ENCODE peak calls at places on chromosome 3, in six cellular contexts. F, U, S, G, I and M are unnamed samples.

GRCh38 chr3:125479091-125479490 is 40.9 kb downstream of the SNX4 start:
- DNase-seq in F (no peak), U (no peak), S (no peak), G (no peak), I (no peak), M (no peak)

GRCh38 chr3:42262525-42262924 is 3.5 kb downstream of the CCK start:
- DNase-seq in F (no peak), U (peak; percentile 14), S (no peak), G (peak; percentile 35), I (no peak), M (no peak)

GRCh38 chr3:11764931-11765363 is 81.7 kb downstream of the TAMM41 start:
- DNase-seq in F (no peak), U (peak; percentile 37), S (no peak), G (peak; percentile 37), I (no peak), M (no peak)

GRCh38 chr3:78570482-78570881 is 1197.3 kb downstream of the ROBO1 start:
- DNase-seq in F (no peak), U (no peak), S (no peak), G (no peak), I (no peak), M (no peak)

GRCh38 chr3:72892081-72892763 is 4.4 kb downstream of the GXYLT2 start:
- DNase-seq in F (peak; percentile 61), U (peak; percentile 83), S (no peak), G (no peak), I (no peak), M (no peak)

GRCh38 chr3:130992344-130992743 is 34.3 kb downstream of the ASTE1 start:
- DNase-seq in F (no peak), U (no peak), S (no peak), G (no peak), I (no peak), M (no peak)

GRCh38 chr3:192514754-192515660 is 212.3 kb downstream of the FGF12 start:
- DNase-seq in F (no peak), U (no peak), S (peak; percentile 68), G (no peak), I (no peak), M (no peak)

GRCh38 chr3:73353661-73354217 is 271.0 kb downstream of the PDZRN3 start:
- DNase-seq in F (no peak), U (no peak), S (no peak), G (no peak), I (no peak), M (no peak)

GRCh38 chr3:71162221-71162620 is 421.3 kb downstream of the FOXP1 start:
- DNase-seq in F (no peak), U (no peak), S (no peak), G (no peak), I (no peak), M (no peak)

GRCh38 chr3:126419151-126419703 is 24.5 kb downstream of the CFAP100 start:
- DNase-seq in F (no peak), U (no peak), S (no peak), G (no peak), I (no peak), M (no peak)

GRCh38 chr3:160278210-160278609 is 53.0 kb downstream of the C3orf80 start:
- DNase-seq in F (no peak), U (no peak), S (no peak), G (no peak), I (no peak), M (no peak)

GRCh38 chr3:160784853-160785252 is 28.8 kb downstream of the PPM1L start:
- DNase-seq in F (no peak), U (no peak), S (no peak), G (no peak), I (no peak), M (no peak)

GRCh38 chr3:64215084-64215483 is 10.2 kb downstream of the PRICKLE2 start:
- DNase-seq in F (no peak), U (no peak), S (no peak), G (no peak), I (no peak), M (no peak)

GRCh38 chr3:151383956-151384355 is 597 bp downstream of the P2RY12 start:
- DNase-seq in F (no peak), U (no peak), S (no peak), G (no peak), I (no peak), M (no peak)

GRCh38 chr3:101848754-101849713 is at the start of gene NFKBIZ:
- DNase-seq in F (peak; percentile 94), U (no peak), S (no peak), G (peak; percentile 87), I (peak; percentile 82), M (peak; percentile 85)

GRCh38 chr3:175207361-175207760 is 348.2 kb downstream of the NAALADL2 start:
- DNase-seq in F (no peak), U (peak; percentile 26), S (no peak), G (no peak), I (no peak), M (no peak)

GRCh38 chr3:64084640-64085039 is 61.3 kb upstream of the PSMD6 start:
- DNase-seq in F (no peak), U (peak; percentile 89), S (no peak), G (peak; percentile 30), I (no peak), M (no peak)

GRCh38 chr3:196688349-196688748 is 23.7 kb downstream of the CEP19 start:
- DNase-seq in F (no peak), U (no peak), S (no peak), G (no peak), I (no peak), M (no peak)

GRCh38 chr3:25611193-25611592 is 53.5 kb downstream of the TOP2B start:
- DNase-seq in F (no peak), U (no peak), S (no peak), G (no peak), I (no peak), M (no peak)

GRCh38 chr3:77247817-77248216 is 207.9 kb downstream of the ROBO2 start:
- DNase-seq in F (no peak), U (no peak), S (no peak), G (no peak), I (no peak), M (no peak)

GRCh38 chr3:196754215-196754937 is 14.7 kb downstream of the PAK2 start:
- DNase-seq in F (no peak), U (no peak), S (no peak), G (no peak), I (no peak), M (no peak)